ENCODE peak calls at places on chromosomes 5 and 9, in four cellular contexts. K is K562, I is H1, Y is HepG2. E is an unnamed sample.

GRCh38 chr9:97518166-97518908 is 16.9 kb downstream of the TMOD1 start:
- DNase-seq in I (no peak), K (no peak), Y (no peak), E (no peak)

GRCh38 chr5:33781286-33781685 is 110.5 kb downstream of the ADAMTS12 start:
- DNase-seq in I (no peak), K (no peak), Y (no peak), E (no peak)

GRCh38 chr9:98117984-98118639 is 910 bp downstream of the TRIM14 start:
- DNase-seq in K (peak; percentile 42), Y (peak; percentile 82), I (no peak), E (peak; percentile 62)

GRCh38 chr5:116455061-116455460 is 119.6 kb downstream of the SEMA6A start:
- DNase-seq in K (no peak), Y (no peak), I (no peak), E (no peak)

GRCh38 chr5:11000517-11001353 is 239.7 kb upstream of the DAP start:
- DNase-seq in I (no peak), Y (no peak), K (no peak), E (no peak)

GRCh38 chr5:78638423-78638822 is 10.1 kb downstream of the LHFPL2 start:
- DNase-seq in I (no peak), K (no peak), Y (peak; percentile 56), E (peak; percentile 84)

GRCh38 chr5:176541338-176542134 is 4.3 kb upstream of the RNF44 start:
- DNase-seq in I (peak; percentile 81), Y (peak; percentile 65), K (no peak), E (no peak)

GRCh38 chr5:5421149-5421960 is 1.1 kb upstream of the ICE1 start:
- DNase-seq in Y (no peak), K (peak; percentile 50), I (no peak), E (no peak)

GRCh38 chr5:176530983-176531901 is 6.0 kb downstream of the RNF44 start:
- DNase-seq in K (no peak), Y (no peak), I (no peak), E (no peak)

GRCh38 chr5:13477118-13477737 is 467.3 kb downstream of the DNAH5 start:
- DNase-seq in I (no peak), Y (no peak), K (no peak), E (no peak)

GRCh38 chr5:89255845-89256463 is 373.0 kb upstream of the MEF2C start:
- DNase-seq in K (peak; percentile 60), Y (no peak), I (no peak), E (peak; percentile 3)

GRCh38 chr5:55903121-55903701 is 52.1 kb downstream of the IL31RA start:
- DNase-seq in Y (no peak), I (no peak), K (no peak), E (no peak)

GRCh38 chr9:18498947-18499585 is 25.1 kb downstream of the ADAMTSL1 start:
- DNase-seq in I (no peak), K (no peak), Y (no peak), E (no peak)

GRCh38 chr9:127370651-127371648 is 26.0 kb upstream of the SLC2A8 start:
- DNase-seq in K (no peak), I (peak; percentile 43), Y (no peak), E (no peak)

GRCh38 chr5:58582411-58583393 is at the start of gene RAB3C:
- DNase-seq in K (no peak), Y (peak; percentile 78), I (peak; percentile 86), E (peak; percentile 90)

GRCh38 chr5:15203376-15203775 is 296.6 kb upstream of the FBXL7 start:
- DNase-seq in Y (no peak), I (no peak), K (no peak), E (no peak)

GRCh38 chr5:1526681-1527131 is 2.9 kb upstream of the LPCAT1 start:
- DNase-seq in Y (no peak), K (no peak), I (no peak), E (no peak)

GRCh38 chr5:16061163-16061562 is 118.4 kb downstream of the MARCHF11 start:
- DNase-seq in I (no peak), Y (no peak), K (no peak), E (no peak)

GRCh38 chr5:180636016-180636402 is 13.4 kb downstream of the FLT4 start:
- DNase-seq in I (no peak), Y (no peak), K (no peak), E (no peak)

GRCh38 chr5:60959156-60959555 is 14.2 kb downstream of the NDUFAF2 start:
- DNase-seq in K (no peak), Y (no peak), I (no peak), E (no peak)

GRCh38 chr5:90119531-90119940 is 290.0 kb downstream of the CETN3 start:
- DNase-seq in Y (no peak), K (no peak), I (no peak), E (no peak)

GRCh38 chr5:135606431-135606830 is 27.6 kb upstream of the CXCL14 start:
- DNase-seq in K (no peak), Y (no peak), I (peak; percentile 17), E (no peak)

GRCh38 chr9:106717686-106718085 is 145.3 kb upstream of the ZNF462 start:
- DNase-seq in K (no peak), Y (no peak), I (no peak), E (peak; percentile 27)

GRCh38 chr9:80552931-80553330 is 981.2 kb downstream of the TLE4 start:
- DNase-seq in Y (no peak), I (no peak), K (no peak), E (no peak)

GRCh38 chr9:101814064-101814463 is 75.6 kb upstream of the GRIN3A start:
- DNase-seq in I (no peak), K (no peak), Y (no peak), E (no peak)

GRCh38 chr9:84659273-84659672 is 10.3 kb upstream of the NTRK2 start:
- DNase-seq in K (no peak), I (no peak), Y (no peak), E (no peak)

GRCh38 chr9:136946893-136947891 is 2.1 kb downstream of the C8G start:
- DNase-seq in Y (no peak), I (no peak), K (no peak), E (no peak)

GRCh38 chr9:136949817-136950655 is 2.0 kb upstream of the LCN12 start:
- DNase-seq in K (peak; percentile 100), I (peak; percentile 99), Y (peak; percentile 94), E (peak; percentile 99)

GRCh38 chr9:136947955-136948510 is 3.0 kb downstream of the C8G start:
- DNase-seq in Y (peak; percentile 64), I (peak; percentile 82), K (no peak), E (peak; percentile 81)

GRCh38 chr9:136950656-136951030 is 1.4 kb upstream of the LCN12 start:
- DNase-seq in K (no peak), I (no peak), Y (no peak), E (no peak)

GRCh38 chr9:136949239-136949816 is 2.7 kb upstream of the LCN12 start:
- DNase-seq in I (no peak), K (no peak), Y (peak; percentile 49), E (no peak)
- TF ChIP-seq RNF2 in I (no peak), K (no peak), Y (no peak), E (no peak)

GRCh38 chr5:75303419-75303818 is 33.6 kb upstream of the HMGCR start:
- DNase-seq in I (no peak), Y (no peak), K (no peak), E (no peak)
- TF ChIP-seq RNF2 in I (no peak), Y (no peak), K (no peak), E (no peak)

DNA sequence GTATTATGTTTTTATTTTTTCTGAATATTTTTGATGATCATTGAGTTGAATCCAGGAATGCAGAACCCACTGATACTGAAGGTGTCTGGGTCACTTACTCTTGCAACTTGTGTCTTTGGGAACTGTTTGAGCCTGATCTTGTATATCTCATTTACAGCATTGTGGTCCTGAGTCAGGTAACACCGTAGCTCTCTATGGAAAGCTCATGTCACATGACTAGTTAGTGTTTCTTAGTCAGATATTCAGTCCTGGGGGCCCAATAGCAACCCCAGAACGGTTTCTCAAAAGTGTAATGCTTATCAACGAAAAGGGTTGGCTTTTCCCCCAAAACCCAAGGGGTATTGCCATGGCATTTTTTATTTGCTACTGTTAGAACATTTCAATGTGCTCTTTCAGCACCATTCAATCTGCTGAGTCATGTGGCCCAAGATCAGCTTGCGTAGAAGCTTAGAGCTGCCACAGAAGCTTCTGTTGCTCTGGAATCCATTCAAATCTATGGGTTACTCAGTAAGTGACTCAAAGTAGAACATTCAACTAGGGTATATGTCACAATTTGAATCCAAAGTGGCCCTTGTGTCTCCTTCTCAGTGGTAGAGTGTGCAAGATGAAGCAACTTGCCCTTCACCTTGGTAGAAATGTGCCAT is 12.1 kb upstream of the PTAR1 start:
- DNase-seq in K (no peak), Y (no peak), I (no peak), E (no peak)
- TF ChIP-seq RNF2 in K (no peak), Y (no peak), I (no peak), E (no peak)

GRCh38 chr9:3436629-3437028 is 89.2 kb downstream of the RFX3 start:
- DNase-seq in K (no peak), I (no peak), Y (no peak), E (no peak)

GRCh38 chr9:3435732-3436131 is 90.1 kb downstream of the RFX3 start:
- DNase-seq in I (no peak), K (no peak), Y (no peak), E (no peak)

GRCh38 chr9:3433754-3434153 is 92.0 kb downstream of the RFX3 start:
- DNase-seq in K (no peak), I (no peak), Y (no peak), E (no peak)

GRCh38 chr9:3434594-3434993 is 91.2 kb downstream of the RFX3 start:
- DNase-seq in I (no peak), Y (no peak), K (no peak), E (no peak)

GRCh38 chr9:3431890-3432289 is 93.9 kb downstream of the RFX3 start:
- DNase-seq in Y (no peak), I (no peak), K (no peak), E (no peak)
- TF ChIP-seq RNF2 in Y (no peak), I (no peak), K (no peak), E (no peak)

GRCh38 chr5:109656829-109657228 is 32.9 kb upstream of the MAN2A1 start:
- DNase-seq in Y (no peak), I (no peak), K (peak; percentile 23), E (no peak)
- TF ChIP-seq RNF2 in Y (no peak), I (no peak), K (peak; percentile 69), E (no peak)

DNA sequence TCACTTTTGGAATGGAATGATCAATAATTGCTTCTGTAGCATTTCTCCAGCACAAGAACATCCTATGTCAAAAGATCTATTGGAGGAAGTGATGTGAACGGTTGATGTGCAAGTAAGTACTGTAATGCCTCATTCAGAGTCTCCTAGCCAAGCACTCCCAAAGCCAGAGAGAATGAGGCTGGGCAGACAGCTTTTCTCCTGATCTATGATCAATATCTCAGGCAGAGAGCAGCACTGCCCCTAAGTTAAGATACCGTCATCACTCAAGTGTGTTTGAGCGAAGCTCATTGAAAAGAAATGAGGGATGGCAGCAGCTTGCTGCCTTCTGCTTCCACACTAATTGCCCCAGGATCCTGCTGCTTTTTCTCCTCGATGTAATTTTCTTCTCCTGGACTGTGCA is 324.1 kb upstream of the GRAMD2B start:
- DNase-seq in I (no peak), Y (no peak), K (no peak), E (no peak)
- TF ChIP-seq RNF2 in I (no peak), Y (no peak), K (no peak), E (no peak)

E was measured in A549.